ENCODE peak calls at places on chromosomes 13 and 19, in seven cellular contexts. L is PC-9, B is left ventricle myocardium inferior, J is lower lobe of right lung, M is A549, A is adrenal gland, K is lung. I is an unnamed sample.
A peak's percentile ranks its signal among the peaks of the same experiment; 100 is the strongest.

GRCh38 chr19:8512115-8512967 is 1.6 kb downstream of the ZNF414 start:
- DNase-seq in L (no peak), B (no peak), J (no peak), M (peak; percentile 72), A (no peak), K (no peak), I (peak; percentile 58)

GRCh38 chr19:50003810-50004419 is 21.3 kb downstream of the VRK3 start:
- DNase-seq in L (peak; percentile 79), B (no peak), J (no peak), M (peak; percentile 86), A (peak; percentile 86), K (peak; percentile 42), I (peak; percentile 91)

GRCh38 chr13:43331676-43332075 is 308.3 kb downstream of the DNAJC15 start:
- DNase-seq in L (no peak), B (no peak), J (no peak), M (no peak), A (no peak), K (no peak), I (no peak)

GRCh38 chr19:58356236-58356970 is 3.1 kb upstream of the A1BG start:
- DNase-seq in L (no peak), B (no peak), J (peak; percentile 45), M (no peak), A (no peak), K (no peak), I (no peak)

GRCh38 chr13:31172001-31172400 is 10.3 kb upstream of the HSPH1 start:
- DNase-seq in L (no peak), B (no peak), J (no peak), M (peak; percentile 15), A (no peak), K (no peak), I (peak; percentile 55)

GRCh38 chr19:13298565-13299481 is 148.6 kb downstream of the IER2 start:
- DNase-seq in L (no peak), B (no peak), J (no peak), M (no peak), A (no peak), K (no peak), I (no peak)

GRCh38 chr19:32168606-32169005 is 176.8 kb upstream of the ZNF507 start:
- DNase-seq in L (no peak), B (no peak), J (no peak), M (no peak), A (no peak), K (peak; percentile 7), I (no peak)

GRCh38 chr13:33296793-33297425 is 11.4 kb upstream of the STARD13 start:
- DNase-seq in L (no peak), B (no peak), J (no peak), M (no peak), A (no peak), K (no peak), I (no peak)

GRCh38 chr13:111027481-111028439 is 87.3 kb upstream of the ARHGEF7 start:
- DNase-seq in L (no peak), B (no peak), J (no peak), M (no peak), A (no peak), K (no peak), I (no peak)

DNA sequence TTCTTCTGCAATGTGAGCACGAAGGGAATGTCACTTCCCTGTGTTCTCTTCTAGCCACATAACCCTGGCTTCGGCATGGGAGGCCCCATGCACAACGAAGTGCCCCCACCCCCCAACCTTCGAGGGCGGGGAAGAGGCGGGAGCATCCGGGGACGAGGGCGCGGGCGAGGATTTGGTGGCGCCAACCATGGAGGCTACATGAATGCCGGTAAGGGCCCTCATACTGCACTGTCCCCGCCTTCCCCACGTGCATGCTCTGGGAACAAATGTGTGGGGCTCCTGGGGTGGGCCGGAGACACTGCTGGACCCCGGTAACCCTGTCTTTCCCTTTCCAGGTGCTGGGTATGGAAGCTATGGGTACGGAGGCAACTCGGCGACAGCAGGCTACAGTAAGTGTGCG is 17.7 kb upstream of the QTRT1 start:
- DNase-seq in L (no peak), B (no peak), J (no peak), M (no peak), A (no peak), K (no peak), I (no peak)
- H3K27ac ChIP-seq in L (no peak overlapping the region), B (no peak overlapping the region), J (no peak overlapping the region), M (no peak overlapping the region), A (no peak overlapping the region), K (no peak overlapping the region), I (peak overlapping the region; percentile 23)

DNA sequence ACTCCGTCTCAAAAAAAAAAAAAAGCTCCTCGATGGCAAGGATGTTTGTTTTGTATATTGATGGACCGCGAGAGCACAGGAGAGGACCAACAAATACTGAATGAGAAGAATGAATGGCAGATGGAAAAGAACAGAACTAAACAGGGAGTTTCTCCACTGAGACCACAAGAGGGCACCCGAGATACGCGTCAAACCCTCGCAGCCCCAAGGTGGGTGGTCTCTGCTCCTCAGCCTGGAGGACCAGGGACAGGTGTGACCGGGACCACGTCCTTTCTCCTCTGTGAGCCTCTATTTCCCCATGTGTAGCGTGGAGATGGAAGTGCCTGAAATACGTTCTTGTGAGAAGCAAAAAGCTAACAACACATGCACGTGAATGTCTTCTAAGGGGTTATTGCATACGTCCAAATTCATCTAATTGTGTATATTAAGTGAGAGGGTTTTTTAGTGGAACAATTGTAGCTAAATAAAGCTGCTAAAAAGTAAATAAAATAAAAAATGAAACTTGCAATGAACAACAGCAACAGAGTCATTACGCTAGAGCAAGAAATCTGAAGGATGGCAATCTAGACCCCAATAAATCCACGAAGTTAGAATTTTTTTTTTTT is 8.3 kb upstream of the CDC42EP5 start:
- DNase-seq in L (peak; percentile 40), B (no peak), J (no peak), M (peak; percentile 67), A (no peak), K (no peak), I (peak; percentile 42)
- TF ChIP-seq CTCF in L (peak; percentile 89), B (peak; percentile 77), J (peak; percentile 73), M (peak; percentile 79), A (peak; percentile 15), K (peak; percentile 40), I (peak; percentile 80)

GRCh38 chr19:4737955-4738580 is 14.4 kb upstream of the DPP9 start:
- DNase-seq in L (no peak), B (no peak), J (no peak), M (no peak), A (no peak), K (no peak), I (no peak)

GRCh38 chr19:4738734-4739133 is 15.1 kb upstream of the DPP9 start:
- DNase-seq in L (no peak), B (no peak), J (no peak), M (no peak), A (no peak), K (no peak), I (no peak)

GRCh38 chr19:4730740-4731171 is 7.1 kb upstream of the DPP9 start:
- DNase-seq in L (peak; percentile 38), B (no peak), J (no peak), M (no peak), A (no peak), K (no peak), I (peak; percentile 37)

GRCh38 chr19:4732680-4733114 is 9.1 kb upstream of the DPP9 start:
- DNase-seq in L (no peak), B (peak; percentile 29), J (no peak), M (peak; percentile 68), A (peak; percentile 59), K (peak; percentile 55), I (peak; percentile 77)

GRCh38 chr19:4733755-4734345 is 10.2 kb upstream of the DPP9 start:
- DNase-seq in L (no peak), B (no peak), J (no peak), M (no peak), A (no peak), K (no peak), I (no peak)
- H3K27ac ChIP-seq in L (no peak overlapping the region), B (no peak overlapping the region), J (no peak overlapping the region), M (no peak overlapping the region), A (no peak overlapping the region), K (no peak overlapping the region), I (no peak overlapping the region)

GRCh38 chr13:24865158-24865557 is 101.2 kb downstream of the RNF17 start:
- DNase-seq in L (no peak), B (no peak), J (no peak), M (no peak), A (no peak), K (no peak), I (no peak)
- TF ChIP-seq CTCF in L (peak; percentile 36), B (peak; percentile 21), J (no peak), M (peak; percentile 31), A (no peak), K (no peak), I (no peak)

GRCh38 chr19:17406039-17406886 is 833 bp upstream of the BST2 start:
- DNase-seq in L (no peak), B (no peak), J (no peak), M (no peak), A (peak; percentile 42), K (no peak), I (no peak)
- H3K27ac ChIP-seq in L (no peak overlapping the region), B (peak overlapping the region; percentile 89), J (peak overlapping the region; percentile 85), M (no peak overlapping the region), A (peak overlapping the region; percentile 90), K (peak overlapping the region; percentile 93), I (peak overlapping the region; percentile 24)

GRCh38 chr19:33306853-33307792 is 4.8 kb upstream of the CEBPA start:
- DNase-seq in L (no peak), B (no peak), J (no peak), M (no peak), A (no peak), K (no peak), I (no peak)

GRCh38 chr19:33312065-33312464 is 9.7 kb upstream of the CEBPA start:
- DNase-seq in L (no peak), B (no peak), J (no peak), M (no peak), A (no peak), K (no peak), I (no peak)

GRCh38 chr19:33310606-33311325 is 8.4 kb upstream of the CEBPA start:
- DNase-seq in L (peak; percentile 57), B (no peak), J (peak; percentile 76), M (no peak), A (no peak), K (peak; percentile 80), I (no peak)

GRCh38 chr19:33309826-33310225 is 7.5 kb upstream of the CEBPA start:
- DNase-seq in L (no peak), B (no peak), J (no peak), M (no peak), A (no peak), K (no peak), I (no peak)

DNA sequence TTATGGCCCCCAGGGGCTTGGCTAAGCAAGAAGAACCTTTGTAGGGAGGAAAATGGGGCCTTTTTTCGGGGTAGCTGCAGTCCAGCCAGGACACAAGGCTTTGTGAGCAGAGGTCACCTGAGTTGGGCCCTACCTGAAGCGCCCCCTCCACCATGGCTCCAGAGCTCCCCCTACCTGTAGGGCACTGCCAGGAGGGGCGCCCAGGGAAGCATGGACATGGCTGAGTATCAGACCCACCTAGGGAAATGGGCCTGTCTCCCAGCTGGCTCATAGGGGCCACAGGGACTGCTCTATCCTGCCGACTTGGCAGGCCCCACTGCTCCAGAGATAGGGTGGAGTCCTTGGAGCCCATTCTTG is 9.0 kb upstream of the CEBPA start:
- DNase-seq in L (peak; percentile 43), B (no peak), J (peak; percentile 71), M (no peak), A (no peak), K (no peak), I (no peak)
- TF ChIP-seq CTCF in L (peak; percentile 61), B (no peak), J (peak; percentile 40), M (peak; percentile 48), A (no peak), K (no peak), I (no peak)